ENCODE peak calls at places on chromosomes 3 and 15, in nine cellular contexts. One of them, this sample, is unnamed. For H3K36me3, the result is how much of the 10 kb centered on the place peaks cover.

GRCh38 chr3:160012108-160012507 is 23.5 kb downstream of the IL12A start:
- DNase-seq in endothelial cell of umbilical vein: no peak
- DNase-seq in mammary epithelial cell: no peak
- DNase-seq in GM23248: no peak
- DNase-seq in HepG2: no peak
- DNase-seq in H1: no peak
- DNase-seq in MM.1S: peak
- DNase-seq in K562: no peak
- DNase-seq in fibroblast of lung: no peak
- DNase-seq in this sample: no peak

GRCh38 chr3:192608756-192609155 is 118.6 kb downstream of the FGF12 start:
- DNase-seq in endothelial cell of umbilical vein: no peak
- DNase-seq in mammary epithelial cell: no peak
- DNase-seq in GM23248: no peak
- DNase-seq in HepG2: no peak
- DNase-seq in H1: no peak
- DNase-seq in MM.1S: no peak
- DNase-seq in K562: no peak
- DNase-seq in fibroblast of lung: no peak
- DNase-seq in this sample: no peak

GRCh38 chr3:81485444-81485865 is 276.0 kb downstream of the GBE1 start:
- DNase-seq in endothelial cell of umbilical vein: peak
- DNase-seq in mammary epithelial cell: peak
- DNase-seq in GM23248: peak
- DNase-seq in HepG2: no peak
- DNase-seq in H1: no peak
- DNase-seq in MM.1S: peak
- DNase-seq in K562: no peak
- DNase-seq in fibroblast of lung: peak
- DNase-seq in this sample: no peak

GRCh38 chr15:25679964-25680658 is 183.0 kb downstream of the ATP10A start:
- DNase-seq in endothelial cell of umbilical vein: no peak
- DNase-seq in mammary epithelial cell: no peak
- DNase-seq in GM23248: no peak
- DNase-seq in HepG2: no peak
- DNase-seq in H1: no peak
- DNase-seq in MM.1S: no peak
- DNase-seq in K562: no peak
- DNase-seq in fibroblast of lung: no peak
- DNase-seq in this sample: no peak

GRCh38 chr15:76964157-76964556 is 30.8 kb upstream of the PSTPIP1 start:
- DNase-seq in endothelial cell of umbilical vein: peak
- DNase-seq in mammary epithelial cell: no peak
- DNase-seq in GM23248: peak
- DNase-seq in HepG2: no peak
- DNase-seq in H1: no peak
- DNase-seq in MM.1S: no peak
- DNase-seq in K562: no peak
- DNase-seq in fibroblast of lung: no peak
- DNase-seq in this sample: no peak

GRCh38 chr3:67495751-67496150 is 158.7 kb downstream of the SUCLG2 start:
- DNase-seq in endothelial cell of umbilical vein: peak
- DNase-seq in mammary epithelial cell: no peak
- DNase-seq in GM23248: no peak
- DNase-seq in HepG2: no peak
- DNase-seq in H1: no peak
- DNase-seq in MM.1S: no peak
- DNase-seq in K562: no peak
- DNase-seq in fibroblast of lung: no peak
- DNase-seq in this sample: no peak

GRCh38 chr3:159748408-159748807 is 240.2 kb upstream of the IL12A start:
- DNase-seq in endothelial cell of umbilical vein: no peak
- DNase-seq in mammary epithelial cell: no peak
- DNase-seq in GM23248: no peak
- DNase-seq in HepG2: no peak
- DNase-seq in H1: no peak
- DNase-seq in MM.1S: no peak
- DNase-seq in K562: no peak
- DNase-seq in fibroblast of lung: no peak
- DNase-seq in this sample: no peak

GRCh38 chr3:141659821-141660597 is 78.1 kb upstream of the RNF7 start:
- DNase-seq in endothelial cell of umbilical vein: peak
- DNase-seq in mammary epithelial cell: peak
- DNase-seq in GM23248: peak
- DNase-seq in HepG2: no peak
- DNase-seq in H1: peak
- DNase-seq in MM.1S: no peak
- DNase-seq in K562: peak
- DNase-seq in fibroblast of lung: peak
- DNase-seq in this sample: peak

GRCh38 chr3:40299721-40300335 is 9.7 kb upstream of the EIF1B start:
- DNase-seq in endothelial cell of umbilical vein: peak
- DNase-seq in mammary epithelial cell: peak
- DNase-seq in GM23248: peak
- DNase-seq in HepG2: no peak
- DNase-seq in H1: no peak
- DNase-seq in MM.1S: no peak
- DNase-seq in K562: peak
- DNase-seq in fibroblast of lung: peak
- DNase-seq in this sample: no peak

GRCh38 chr3:128969993-128970740 is 23.7 kb downstream of the CFAP92 start:
- DNase-seq in endothelial cell of umbilical vein: peak
- DNase-seq in mammary epithelial cell: no peak
- DNase-seq in GM23248: peak
- DNase-seq in HepG2: peak
- DNase-seq in H1: peak
- DNase-seq in MM.1S: peak
- DNase-seq in K562: peak
- DNase-seq in fibroblast of lung: peak
- DNase-seq in this sample: peak

GRCh38 chr3:117084739-117085270 is 375.2 kb downstream of the TUSC7 start:
- DNase-seq in endothelial cell of umbilical vein: no peak
- DNase-seq in mammary epithelial cell: no peak
- DNase-seq in GM23248: no peak
- DNase-seq in HepG2: no peak
- DNase-seq in H1: no peak
- DNase-seq in MM.1S: no peak
- DNase-seq in K562: no peak
- DNase-seq in fibroblast of lung: no peak
- DNase-seq in this sample: no peak

GRCh38 chr3:72547183-72547582 is 301.1 kb downstream of the SHQ1 start:
- DNase-seq in endothelial cell of umbilical vein: no peak
- DNase-seq in mammary epithelial cell: no peak
- DNase-seq in GM23248: no peak
- DNase-seq in HepG2: no peak
- DNase-seq in H1: no peak
- DNase-seq in MM.1S: no peak
- DNase-seq in K562: no peak
- DNase-seq in fibroblast of lung: no peak
- DNase-seq in this sample: no peak

GRCh38 chr3:160225181-160226025 is at the start of gene C3orf80:
- DNase-seq in endothelial cell of umbilical vein: peak
- DNase-seq in mammary epithelial cell: peak
- DNase-seq in GM23248: peak
- DNase-seq in HepG2: peak
- DNase-seq in H1: peak
- DNase-seq in MM.1S: peak
- DNase-seq in K562: peak
- DNase-seq in fibroblast of lung: peak
- DNase-seq in this sample: peak

GRCh38 chr3:188573929-188574317 is 420.0 kb downstream of the LPP start:
- DNase-seq in endothelial cell of umbilical vein: no peak
- DNase-seq in mammary epithelial cell: no peak
- DNase-seq in GM23248: no peak
- DNase-seq in HepG2: no peak
- DNase-seq in H1: no peak
- DNase-seq in MM.1S: no peak
- DNase-seq in K562: no peak
- DNase-seq in fibroblast of lung: no peak
- DNase-seq in this sample: peak
- TF ChIP-seq EZH2 in endothelial cell of umbilical vein: no peak
- TF ChIP-seq EZH2 in mammary epithelial cell: no peak
- TF ChIP-seq EZH2 in GM23248: no peak
- TF ChIP-seq EZH2 in HepG2: no peak
- TF ChIP-seq EZH2 in H1: no peak
- TF ChIP-seq EZH2 in MM.1S: no peak
- TF ChIP-seq EZH2 in K562: no peak
- TF ChIP-seq EZH2 in fibroblast of lung: no peak
- TF ChIP-seq EZH2 in this sample: no peak

DNA sequence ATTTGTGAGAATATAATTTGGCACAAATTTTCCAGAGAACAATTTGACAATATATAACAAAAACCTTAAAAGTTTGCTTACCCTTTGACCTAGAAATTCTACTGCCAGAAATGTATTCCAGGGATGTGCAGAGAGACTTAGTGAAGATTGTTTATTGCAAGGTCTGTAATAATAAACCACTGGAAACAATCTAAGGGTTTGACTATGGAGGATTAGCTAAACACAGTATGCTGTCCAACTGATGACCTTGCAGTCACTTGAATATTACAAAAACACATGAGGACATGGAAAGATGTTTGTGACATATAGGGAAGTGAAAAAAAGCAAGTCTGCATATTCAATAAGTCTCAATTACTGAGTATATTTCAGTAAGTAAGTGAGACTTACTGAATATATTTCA is 48.1 kb upstream of the CDV3 start:
- DNase-seq in endothelial cell of umbilical vein: no peak
- DNase-seq in mammary epithelial cell: no peak
- DNase-seq in GM23248: no peak
- DNase-seq in HepG2: no peak
- DNase-seq in H1: no peak
- DNase-seq in MM.1S: peak
- DNase-seq in K562: no peak
- DNase-seq in fibroblast of lung: peak
- DNase-seq in this sample: no peak
- H3K36me3 ChIP-seq in endothelial cell of umbilical vein: under half
- H3K36me3 ChIP-seq in mammary epithelial cell: under half
- H3K36me3 ChIP-seq in GM23248: under half
- H3K36me3 ChIP-seq in HepG2: under half
- H3K36me3 ChIP-seq in H1: under half
- H3K36me3 ChIP-seq in MM.1S: under half
- H3K36me3 ChIP-seq in K562: under half
- H3K36me3 ChIP-seq in fibroblast of lung: under half
- H3K36me3 ChIP-seq in this sample: under half

DNA sequence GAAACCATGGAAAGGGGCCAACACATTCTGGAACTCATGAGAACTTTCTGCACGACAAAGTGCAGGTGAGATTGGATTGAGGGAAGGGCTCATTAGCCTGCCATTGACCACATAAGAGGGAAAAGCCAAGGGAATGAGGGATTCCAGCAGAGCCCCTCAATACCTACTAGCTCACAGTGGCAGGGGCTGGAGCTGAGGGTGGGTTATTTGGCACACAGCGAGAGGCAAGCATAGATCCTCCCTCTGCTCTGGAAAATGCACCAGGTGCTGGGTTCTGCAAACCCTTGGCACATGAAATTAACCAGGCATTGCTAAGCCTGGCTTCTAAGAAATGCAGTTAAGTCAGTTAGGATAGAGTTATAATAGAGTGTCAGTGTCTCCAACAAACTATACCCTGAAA is 60.8 kb downstream of the IL16 start:
- DNase-seq in endothelial cell of umbilical vein: no peak
- DNase-seq in mammary epithelial cell: no peak
- DNase-seq in GM23248: no peak
- DNase-seq in HepG2: no peak
- DNase-seq in H1: no peak
- DNase-seq in MM.1S: no peak
- DNase-seq in K562: no peak
- DNase-seq in fibroblast of lung: no peak
- DNase-seq in this sample: no peak
- H2AFZ ChIP-seq in endothelial cell of umbilical vein: no peak
- H2AFZ ChIP-seq in mammary epithelial cell: no peak
- H2AFZ ChIP-seq in GM23248: no peak
- H2AFZ ChIP-seq in HepG2: no peak
- H2AFZ ChIP-seq in H1: no peak
- H2AFZ ChIP-seq in MM.1S: no peak
- H2AFZ ChIP-seq in K562: no peak
- H2AFZ ChIP-seq in fibroblast of lung: no peak
- H2AFZ ChIP-seq in this sample: no peak

DNA sequence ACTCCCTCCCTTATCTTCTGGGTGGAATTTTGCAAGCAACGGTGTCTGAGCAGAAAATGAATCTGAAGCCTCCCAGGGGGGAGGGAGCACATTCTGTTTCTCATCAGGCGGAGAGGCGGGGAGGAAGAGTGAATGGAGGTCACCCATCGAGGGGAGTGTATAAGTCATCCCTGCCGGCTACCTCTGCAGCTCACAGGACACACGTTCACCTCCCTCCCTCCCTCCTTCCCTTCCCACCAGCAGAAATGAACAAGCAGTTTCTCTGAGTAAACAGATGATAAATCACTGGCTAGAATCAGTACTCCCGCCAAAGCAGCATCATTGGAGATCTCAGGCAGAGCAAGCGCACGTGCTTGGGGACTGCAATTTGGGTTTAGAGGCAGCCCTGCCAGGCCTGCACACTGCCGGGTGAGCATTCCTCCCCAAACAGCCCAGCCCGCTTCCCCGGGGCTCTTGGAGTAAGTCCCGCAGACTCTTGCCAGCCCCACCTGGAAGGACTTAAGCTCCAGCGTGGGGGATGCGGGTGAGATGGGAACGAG is 38.3 kb downstream of the CPN2 start:
- DNase-seq in endothelial cell of umbilical vein: no peak
- DNase-seq in mammary epithelial cell: no peak
- DNase-seq in GM23248: peak
- DNase-seq in HepG2: peak
- DNase-seq in H1: no peak
- DNase-seq in MM.1S: no peak
- DNase-seq in K562: peak
- DNase-seq in fibroblast of lung: peak
- DNase-seq in this sample: peak
- TF ChIP-seq EZH2 in endothelial cell of umbilical vein: no peak
- TF ChIP-seq EZH2 in mammary epithelial cell: no peak
- TF ChIP-seq EZH2 in GM23248: no peak
- TF ChIP-seq EZH2 in HepG2: no peak
- TF ChIP-seq EZH2 in H1: no peak
- TF ChIP-seq EZH2 in MM.1S: no peak
- TF ChIP-seq EZH2 in K562: no peak
- TF ChIP-seq EZH2 in fibroblast of lung: no peak
- TF ChIP-seq EZH2 in this sample: no peak

DNA sequence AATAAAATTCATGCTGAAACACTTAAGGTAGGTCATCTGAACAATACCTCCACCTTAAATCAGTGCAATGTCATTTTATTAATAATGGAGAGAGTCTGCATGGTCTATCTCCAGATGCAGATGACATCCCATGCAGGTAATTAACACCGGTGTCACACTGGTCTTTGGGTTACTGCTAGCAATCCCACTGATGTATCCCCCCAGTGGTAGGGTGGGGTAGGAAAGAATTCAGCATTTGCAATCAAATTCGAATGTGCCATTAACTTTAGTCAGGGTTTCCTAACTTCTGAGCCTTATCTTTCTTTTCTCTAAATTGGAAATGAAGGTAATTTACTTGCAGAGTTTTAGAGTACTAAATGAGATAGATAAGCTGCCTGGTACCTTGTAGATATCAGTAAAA is 44.4 kb downstream of the KIF15 start:
- DNase-seq in endothelial cell of umbilical vein: no peak
- DNase-seq in mammary epithelial cell: no peak
- DNase-seq in GM23248: no peak
- DNase-seq in HepG2: no peak
- DNase-seq in H1: no peak
- DNase-seq in MM.1S: no peak
- DNase-seq in K562: no peak
- DNase-seq in fibroblast of lung: no peak
- DNase-seq in this sample: no peak
- H3K36me3 ChIP-seq in endothelial cell of umbilical vein: under half
- H3K36me3 ChIP-seq in mammary epithelial cell: under half
- H3K36me3 ChIP-seq in GM23248: under half
- H3K36me3 ChIP-seq in HepG2: under half
- H3K36me3 ChIP-seq in H1: under half
- H3K36me3 ChIP-seq in MM.1S: under half
- H3K36me3 ChIP-seq in K562: half or more
- H3K36me3 ChIP-seq in fibroblast of lung: under half
- H3K36me3 ChIP-seq in this sample: under half